ENCODE peak calls at places on chromosomes 7 and 10, in four cellular contexts. V is iPS DF 19.7, T is AG10803, F is endodermal cell. J is an unnamed sample.

GRCh38 chr10:7563770-7564169 is 103.0 kb downstream of the ITIH5 start:
- DNase-seq in F (no peak), V (no peak), T (no peak), J (no peak)

GRCh38 chr10:72622271-72622670 is 3.6 kb downstream of the MICU1 start:
- DNase-seq in V (no peak), F (no peak), T (no peak), J (no peak)

GRCh38 chr10:93911865-93912264 is 18.1 kb downstream of the SLC35G1 start:
- DNase-seq in V (no peak), T (no peak), F (no peak), J (no peak)

GRCh38 chr7:142796501-142797341 is 26.0 kb downstream of the PRSS2 start:
- DNase-seq in T (no peak), V (no peak), F (peak), J (no peak)

GRCh38 chr7:104950754-104951153 is 63.3 kb upstream of the KMT2E start:
- DNase-seq in V (no peak), T (peak), F (no peak), J (no peak)

GRCh38 chr7:150941351-150941982 is 36.7 kb downstream of the KCNH2 start:
- DNase-seq in T (no peak), F (no peak), V (no peak), J (no peak)

GRCh38 chr10:119104653-119105024 is 726 bp downstream of the DENND10 start:
- DNase-seq in T (no peak), V (no peak), F (peak), J (peak)

GRCh38 chr10:64648915-64649314 is 1127.7 kb downstream of the REEP3 start:
- DNase-seq in T (no peak), V (no peak), F (peak), J (peak)

GRCh38 chr7:140084972-140085371 is 22.2 kb upstream of the PARP12 start:
- DNase-seq in V (no peak), F (no peak), T (no peak), J (no peak)

GRCh38 chr10:44958196-44958896 is 1.3 kb upstream of the RASSF4 start:
- DNase-seq in T (peak), V (no peak), F (peak), J (no peak)

GRCh38 chr7:76216683-76217082 is 15.0 kb downstream of the SRRM3 start:
- DNase-seq in F (no peak), V (no peak), T (no peak), J (no peak)

GRCh38 chr7:23394828-23395227 is 75.5 kb downstream of the IGF2BP3 start:
- DNase-seq in T (peak), V (no peak), F (no peak), J (no peak)

GRCh38 chr7:80127412-80128150 is 7.0 kb upstream of the GNAI1 start:
- DNase-seq in T (no peak), F (peak), V (peak), J (no peak)

GRCh38 chr10:28769147-28769604 is 91.9 kb downstream of the BAMBI start:
- DNase-seq in F (no peak), T (no peak), V (no peak), J (no peak)

GRCh38 chr10:23370106-23370505 is 25.5 kb upstream of the C10orf67 start:
- DNase-seq in F (no peak), V (no peak), T (no peak), J (no peak)

GRCh38 chr10:80100861-80101695 is 22.6 kb downstream of the TMEM254 start:
- DNase-seq in V (no peak), F (no peak), T (no peak), J (no peak)

GRCh38 chr7:6934981-6935380 is 108.9 kb upstream of the CCZ1B start:
- DNase-seq in V (no peak), F (no peak), T (no peak), J (no peak)

GRCh38 chr7:130901209-130901783 is 167.3 kb upstream of the KLF14 start:
- DNase-seq in T (peak), F (no peak), V (no peak), J (peak)

GRCh38 chr7:24566274-24566673 is 7.0 kb upstream of the PALS2 start:
- DNase-seq in T (no peak), V (no peak), F (no peak), J (no peak)

GRCh38 chr10:116331815-116332214 is 7.6 kb downstream of the CCDC172 start:
- DNase-seq in V (no peak), T (no peak), F (no peak), J (no peak)

GRCh38 chr7:22781230-22781711 is 41.4 kb downstream of the TOMM7 start:
- DNase-seq in T (peak), F (no peak), V (no peak), J (no peak)

GRCh38 chr10:31745612-31746376 is 182.8 kb downstream of the ARHGAP12 start:
- DNase-seq in T (peak), F (no peak), V (no peak), J (peak)

GRCh38 chr7:80611353-80611752 is 27.1 kb upstream of the CD36 start:
- DNase-seq in V (no peak), T (no peak), F (no peak), J (peak)

GRCh38 chr10:49183596-49184542 is 4.3 kb downstream of the TMEM273 start:
- DNase-seq in F (no peak), T (no peak), V (no peak), J (no peak)

J was measured in A549.